ENCODE peak calls at places on chromosome 22, in seven cellular contexts. U, A, G, R, J, X and D are unnamed samples. For H3K36me3, the result is how much of the 10 kb centered on the place peaks cover.

GRCh38 chr22:46578824-46579561 is 41.2 kb upstream of the GRAMD4 start:
- DNase-seq in U (no peak), A (peak), G (peak), R (peak), J (no peak), X (no peak), D (no peak)

GRCh38 chr22:27246558-27246957 is 555.0 kb downstream of the MN1 start:
- DNase-seq in U (no peak), A (no peak), G (no peak), R (no peak), J (no peak), X (no peak), D (no peak)

GRCh38 chr22:40009953-40010751 is 15.4 kb downstream of the FAM83F start:
- DNase-seq in U (no peak), A (no peak), G (no peak), R (no peak), J (no peak), X (no peak), D (no peak)

GRCh38 chr22:39962071-39962470 is 1.9 kb downstream of the TMA7B start:
- DNase-seq in U (no peak), A (no peak), G (no peak), R (no peak), J (no peak), X (no peak), D (no peak)

GRCh38 chr22:19568337-19569311 is 44.4 kb upstream of the CLDN5 start:
- DNase-seq in U (peak), A (no peak), G (peak), R (peak), J (no peak), X (no peak), D (no peak)

GRCh38 chr22:17368727-17369552 is at the start of gene CECR2:
- DNase-seq in U (no peak), A (peak), G (no peak), R (peak), J (peak), X (no peak), D (no peak)

GRCh38 chr22:49638788-49639187 is 188.9 kb downstream of the BRD1 start:
- DNase-seq in U (peak), A (no peak), G (no peak), R (no peak), J (peak), X (no peak), D (no peak)

GRCh38 chr22:28188480-28188879 is 269.4 kb upstream of the PITPNB start:
- DNase-seq in U (no peak), A (no peak), G (no peak), R (no peak), J (no peak), X (no peak), D (no peak)

GRCh38 chr22:38694049-38694448 is 6.7 kb downstream of the JOSD1 start:
- DNase-seq in U (no peak), A (no peak), G (no peak), R (no peak), J (no peak), X (no peak), D (no peak)

GRCh38 chr22:39277135-39277607 is 32.4 kb upstream of the PDGFB start:
- DNase-seq in U (peak), A (no peak), G (peak), R (peak), J (no peak), X (no peak), D (no peak)

DNA sequence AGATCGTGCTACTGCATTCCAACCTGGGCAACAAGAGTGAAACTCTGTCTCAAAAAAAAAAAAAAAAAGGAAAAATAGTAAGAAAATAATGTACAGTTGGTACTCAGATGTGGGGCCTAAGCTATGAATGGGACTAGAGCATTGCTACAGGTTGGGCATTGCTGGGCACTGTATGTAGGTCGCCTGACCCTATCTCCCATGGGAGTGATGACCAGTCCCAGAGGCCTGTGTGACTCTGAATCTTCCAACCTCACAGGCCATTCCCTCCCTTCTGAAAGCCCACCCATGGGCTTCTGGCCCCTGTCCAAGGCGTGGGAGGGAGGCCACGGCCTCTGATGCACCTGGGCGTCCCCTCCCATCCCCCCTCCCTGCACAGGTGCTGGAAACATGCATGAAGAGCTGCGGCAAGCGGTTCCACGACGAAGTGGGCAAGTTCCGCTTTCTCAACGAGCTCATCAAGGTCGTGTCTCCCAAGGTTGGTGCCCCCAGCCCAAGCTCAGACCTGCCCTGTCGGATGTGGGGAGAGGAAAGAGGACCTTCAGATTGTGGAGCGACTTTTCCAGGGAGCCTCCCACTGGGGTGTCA is 9.5 kb downstream of the GGA1 start:
- DNase-seq in U (no peak), A (peak), G (no peak), R (no peak), J (no peak), X (no peak), D (no peak)
- H3K4me3 ChIP-seq in U (no peak), A (no peak), G (no peak), R (no peak), J (no peak), X (no peak), D (no peak)

DNA sequence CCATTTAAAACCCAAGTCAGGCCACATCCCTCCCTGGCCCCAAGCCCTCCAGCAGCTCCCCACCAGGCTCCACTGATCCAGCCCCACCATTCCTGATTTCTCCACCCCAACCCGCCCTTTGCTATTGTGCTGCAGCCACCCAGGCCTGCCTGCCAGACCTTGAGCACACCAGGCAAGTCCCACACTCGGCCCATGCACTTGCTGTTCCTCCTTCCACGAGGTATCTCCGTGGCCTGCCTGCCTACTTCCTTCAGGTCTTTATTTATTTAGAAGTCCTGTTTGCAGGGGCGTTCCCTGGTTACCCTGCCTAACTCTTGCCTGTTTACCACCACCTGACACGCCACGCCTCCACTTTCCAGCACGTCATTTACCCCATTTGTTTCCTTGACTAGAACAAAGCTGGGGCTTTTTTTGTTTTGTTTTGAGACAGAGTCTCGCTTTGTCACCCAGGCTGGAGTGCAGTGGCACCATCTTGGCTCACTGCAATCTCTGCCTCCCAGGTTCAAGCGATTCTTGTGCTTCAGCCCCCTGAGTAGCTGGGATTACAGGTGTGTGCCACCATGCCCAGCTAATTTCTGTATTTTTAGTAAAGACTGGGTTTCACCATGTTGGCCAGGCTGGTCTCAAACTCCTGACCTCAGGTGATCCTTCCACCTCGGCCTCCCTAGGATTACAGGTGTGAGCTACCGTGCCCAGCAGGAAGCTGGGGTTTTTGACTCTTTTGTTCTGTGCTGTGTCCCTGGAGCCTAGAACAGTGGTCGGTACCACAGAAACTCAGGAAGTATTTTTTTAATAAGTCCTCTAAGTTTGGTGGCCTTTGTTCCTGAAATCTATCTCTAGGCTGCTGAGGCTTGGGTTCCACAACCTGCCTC is 6.7 kb downstream of the CENPM start:
- DNase-seq in U (no peak), A (peak), G (no peak), R (no peak), J (peak), X (peak), D (no peak)
- H3K36me3 ChIP-seq in U (under half), A (under half), G (under half), R (under half), J (half or more), X (under half), D (under half)

GRCh38 chr22:31120230-31120629 is 2.5 kb upstream of the INPP5J start:
- DNase-seq in U (no peak), A (peak), G (no peak), R (no peak), J (no peak), X (no peak), D (no peak)
- H3K4me3 ChIP-seq in U (no peak), A (no peak), G (no peak), R (no peak), J (no peak), X (no peak), D (no peak)

GRCh38 chr22:44438481-44439131 is 59.4 kb downstream of the RTL6 start:
- DNase-seq in U (no peak), A (peak), G (no peak), R (no peak), J (no peak), X (no peak), D (no peak)

GRCh38 chr22:44436656-44437492 is 61.2 kb downstream of the RTL6 start:
- DNase-seq in U (no peak), A (peak), G (no peak), R (no peak), J (no peak), X (no peak), D (no peak)

GRCh38 chr22:44437493-44438015 is 60.5 kb downstream of the RTL6 start:
- DNase-seq in U (no peak), A (peak), G (peak), R (no peak), J (no peak), X (no peak), D (no peak)

GRCh38 chr22:44439356-44440223 is 58.4 kb downstream of the RTL6 start:
- DNase-seq in U (no peak), A (peak), G (no peak), R (no peak), J (no peak), X (no peak), D (no peak)

DNA sequence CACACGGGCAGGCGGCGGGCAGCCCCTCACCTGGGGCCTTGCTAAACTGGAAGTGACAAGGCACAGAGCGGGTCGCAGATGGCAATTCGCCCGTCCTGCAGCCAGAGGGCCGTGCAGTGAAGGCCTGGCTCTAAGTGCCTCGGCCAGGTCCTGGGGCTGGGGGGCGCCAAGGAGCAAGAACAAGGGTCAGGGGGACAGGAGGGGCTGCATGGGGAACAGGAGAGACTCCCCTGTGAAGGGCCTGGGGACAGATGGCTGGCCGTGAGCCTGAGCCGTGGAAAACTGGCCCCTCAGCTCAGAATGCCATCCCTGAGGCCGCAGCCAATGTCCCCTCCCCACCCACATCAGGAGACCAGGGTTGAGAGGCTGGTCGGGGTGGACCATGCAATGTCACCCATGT is 60.0 kb downstream of the RTL6 start:
- DNase-seq in U (no peak), A (no peak), G (no peak), R (no peak), J (no peak), X (no peak), D (no peak)
- H3K36me3 ChIP-seq in U (under half), A (under half), G (under half), R (under half), J (under half), X (under half), D (under half)

GRCh38 chr22:35301370-35301874 is 1.7 kb downstream of the TOM1 start:
- DNase-seq in U (peak), A (peak), G (peak), R (peak), J (no peak), X (no peak), D (no peak)
- H3K4me3 ChIP-seq in U (peak), A (no peak), G (peak), R (peak), J (no peak), X (no peak), D (peak)